ENCODE peak calls at places on chromosomes 7 and 10, in seven cellular contexts. D is WTC11, W is WERI-Rb-1, Y is OCI-LY7, V is T-helper 2 cell, P is naive B cell, L is heart left ventricle. E is an unnamed sample.

GRCh38 chr7:88169717-88170320 is 50.0 kb downstream of the SRI start:
- DNase-seq in D (no peak), W (no peak), Y (peak; percentile 22), V (no peak), P (no peak), L (no peak), E (no peak)

GRCh38 chr10:89921422-89921821 is 220.0 kb downstream of the KIF20B start:
- DNase-seq in D (no peak), W (no peak), Y (no peak), V (no peak), P (no peak), L (no peak), E (no peak)

GRCh38 chr10:70115948-70116682 is 16.5 kb downstream of the AIFM2 start:
- DNase-seq in D (peak; percentile 77), W (peak; percentile 71), Y (peak; percentile 71), V (peak; percentile 27), P (peak; percentile 48), L (no peak), E (no peak)

GRCh38 chr7:22074961-22075360 is 129.3 kb upstream of the CDCA7L start:
- DNase-seq in D (no peak), W (no peak), Y (no peak), V (no peak), P (no peak), L (no peak), E (no peak)

GRCh38 chr7:99098824-99099498 is 44.9 kb downstream of the SMURF1 start:
- DNase-seq in D (no peak), W (no peak), Y (no peak), V (no peak), P (no peak), L (no peak), E (no peak)

GRCh38 chr10:70662362-70663220 is 9.7 kb upstream of the ADAMTS14 start:
- DNase-seq in D (no peak), W (no peak), Y (no peak), V (no peak), P (no peak), L (no peak), E (no peak)

GRCh38 chr7:1825877-1826741 is 156.0 kb downstream of the ELFN1 start:
- DNase-seq in D (no peak), W (no peak), Y (no peak), V (no peak), P (no peak), L (no peak), E (no peak)

GRCh38 chr10:21995557-21995956 is 8.0 kb downstream of the DNAJC1 start:
- DNase-seq in D (no peak), W (no peak), Y (no peak), V (no peak), P (no peak), L (no peak), E (peak; percentile 79)

E was measured in GF-D8.